ENCODE peak calls at places on chromosomes 3 and 15, in nine cellular contexts. C, R, E, A, P, F, T, D and N are unnamed samples.

GRCh38 chr15:69734699-69735098 is 282.1 kb downstream of the RPLP1 start:
- DNase-seq in C (no peak), R (no peak), E (no peak), A (no peak), P (no peak), F (no peak), T (no peak), D (no peak), N (no peak)

GRCh38 chr3:160449660-160450598 is at the start of gene TRIM59:
- DNase-seq in C (peak), R (peak), E (peak), A (peak), P (peak), F (peak), T (peak), D (no peak), N (peak)

GRCh38 chr15:49560045-49560444 is 60.6 kb downstream of the FAM227B start:
- DNase-seq in C (no peak), R (no peak), E (no peak), A (no peak), P (no peak), F (no peak), T (no peak), D (no peak), N (no peak)

GRCh38 chr3:72353236-72354105 is 494.8 kb downstream of the SHQ1 start:
- DNase-seq in C (no peak), R (no peak), E (no peak), A (no peak), P (no peak), F (no peak), T (no peak), D (no peak), N (no peak)

GRCh38 chr3:150216041-150216811 is 191.9 kb upstream of the TSC22D2 start:
- DNase-seq in C (no peak), R (no peak), E (no peak), A (no peak), P (peak), F (peak), T (no peak), D (peak), N (no peak)

GRCh38 chr15:67072951-67073350 is 7.5 kb downstream of the SMAD3 start:
- DNase-seq in C (no peak), R (no peak), E (no peak), A (no peak), P (no peak), F (no peak), T (no peak), D (no peak), N (no peak)

GRCh38 chr3:49469037-49469875 is 811 bp upstream of the DAG1 start:
- DNase-seq in C (peak), R (no peak), E (no peak), A (peak), P (peak), F (peak), T (peak), D (peak), N (peak)

GRCh38 chr3:70042683-70043082 is 43.1 kb downstream of the SAMMSON start:
- DNase-seq in C (no peak), R (no peak), E (no peak), A (no peak), P (no peak), F (no peak), T (no peak), D (no peak), N (no peak)

GRCh38 chr3:194489736-194490612 is 3.2 kb upstream of the ATP13A3 start:
- DNase-seq in C (no peak), R (no peak), E (no peak), A (no peak), P (no peak), F (no peak), T (no peak), D (no peak), N (no peak)

GRCh38 chr15:84926491-84927220 is 42.2 kb downstream of the SLC28A1 start:
- DNase-seq in C (no peak), R (no peak), E (no peak), A (no peak), P (peak), F (no peak), T (no peak), D (no peak), N (no peak)

GRCh38 chr15:35444557-35445204 is 101.3 kb downstream of the DPH6 start:
- DNase-seq in C (no peak), R (no peak), E (no peak), A (no peak), P (peak), F (no peak), T (no peak), D (peak), N (peak)

GRCh38 chr3:35663471-35663870 is 24.1 kb downstream of the ARPP21 start:
- DNase-seq in C (no peak), R (no peak), E (no peak), A (no peak), P (no peak), F (peak), T (no peak), D (peak), N (no peak)

GRCh38 chr15:58504674-58505234 is 73.0 kb downstream of the LIPC start:
- DNase-seq in C (no peak), R (no peak), E (no peak), A (no peak), P (no peak), F (no peak), T (no peak), D (no peak), N (no peak)

GRCh38 chr3:29708884-29709283 is 428.0 kb downstream of the RBMS3 start:
- DNase-seq in C (no peak), R (no peak), E (no peak), A (no peak), P (peak), F (no peak), T (no peak), D (no peak), N (no peak)

GRCh38 chr3:143503325-143503885 is 344.9 kb downstream of the SLC9A9 start:
- DNase-seq in C (no peak), R (no peak), E (no peak), A (no peak), P (no peak), F (no peak), T (no peak), D (no peak), N (no peak)

GRCh38 chr3:165466856-165467255 is 270.7 kb upstream of the SLITRK3 start:
- DNase-seq in C (no peak), R (no peak), E (no peak), A (no peak), P (no peak), F (no peak), T (no peak), D (no peak), N (no peak)

GRCh38 chr3:178198329-178198728 is 337.9 kb upstream of the KCNMB2 start:
- DNase-seq in C (no peak), R (no peak), E (no peak), A (no peak), P (no peak), F (no peak), T (no peak), D (no peak), N (no peak)

GRCh38 chr15:78195735-78196201 is 38.6 kb downstream of the ACSBG1 start:
- DNase-seq in C (no peak), R (peak), E (peak), A (peak), P (peak), F (no peak), T (no peak), D (peak), N (peak)